ENCODE peak calls at places on chromosome 17, in six cellular contexts. L, X, J, N, Z and Q are unnamed samples.

GRCh38 chr17:59466943-59467801 is 98.2 kb upstream of the DHX40 start:
- DNase-seq in N (peak; percentile 31), L (no peak), X (no peak), J (peak; percentile 43), Z (no peak), Q (no peak)

GRCh38 chr17:13127921-13128582 is 110.2 kb upstream of the ELAC2 start:
- DNase-seq in J (no peak), X (no peak), N (no peak), L (no peak), Z (no peak), Q (no peak)

GRCh38 chr17:45307290-45308015 is 9.4 kb downstream of the MAP3K14 start:
- DNase-seq in N (no peak), Z (no peak), J (no peak), L (peak; percentile 95), X (no peak), Q (no peak)

GRCh38 chr17:35491417-35491816 is 42.9 kb upstream of the SLFN13 start:
- DNase-seq in J (no peak), L (no peak), N (no peak), X (no peak), Z (no peak), Q (no peak)

GRCh38 chr17:82000803-82001649 is 21.7 kb downstream of the CENPX start:
- DNase-seq in L (no peak), Z (no peak), J (no peak), X (no peak), N (no peak), Q (no peak)

GRCh38 chr17:10063730-10064221 is 134.6 kb downstream of the GAS7 start:
- DNase-seq in N (no peak), J (no peak), Z (no peak), L (no peak), X (no peak), Q (no peak)

GRCh38 chr17:46979023-46979870 is at the start of gene RPRML:
- DNase-seq in Z (peak; percentile 70), L (peak; percentile 6), N (peak; percentile 83), J (peak; percentile 88), X (no peak), Q (no peak)

GRCh38 chr17:76585048-76585648 is 512 bp downstream of the ST6GALNAC2 start:
- DNase-seq in L (no peak), X (no peak), N (no peak), J (peak; percentile 86), Z (no peak), Q (no peak)

GRCh38 chr17:82314721-82315605 is 2.4 kb downstream of the CD7 start:
- DNase-seq in X (no peak), N (no peak), Z (no peak), L (no peak), J (no peak), Q (no peak)

GRCh38 chr17:80476877-80477646 is 655 bp upstream of the NPTX1 start:
- DNase-seq in N (peak; percentile 65), L (no peak), J (peak; percentile 83), X (no peak), Z (peak; percentile 52), Q (no peak)